ENCODE peak calls at places on chromosomes 2 and 18, in eight cellular contexts. G is activated CD4-positive, alpha-beta T cell treated with anti-CD3 and anti-CD28 coated beads, Interleukin-2, amount 50 U/mL, for 24 hours; K is CD8-positive, alpha-beta T cell; F is CD4-positive, alpha-beta memory T cell; T is iris pigment epithelial cell; B is posterior vena cava; L is GM20000; M is dermis microvascular lymphatic vessel endothelial cell. H is an unnamed sample.

GRCh38 chr2:234864518-234864917 is 87.3 kb upstream of the SH3BP4 start:
- DNase-seq in G (no peak), M (no peak), T (no peak), F (no peak), L (no peak), B (no peak), K (no peak), H (no peak)

GRCh38 chr2:127218843-127219715 is 1.0 kb downstream of the CYP27C1 start:
- DNase-seq in M (peak; percentile 15), L (no peak), T (no peak), B (peak; percentile 81), F (no peak), G (no peak), K (no peak), H (no peak)

GRCh38 chr2:112679484-112679883 is 33.7 kb downstream of the SLC20A1 start:
- DNase-seq in G (no peak), B (no peak), F (no peak), T (no peak), K (no peak), M (no peak), L (no peak), H (no peak)

GRCh38 chr2:6069354-6069753 is 377.2 kb downstream of the SOX11 start:
- DNase-seq in F (no peak), K (no peak), G (no peak), T (peak; percentile 4), L (no peak), M (no peak), B (no peak), H (no peak)

GRCh38 chr2:66528974-66529724 is 94.2 kb downstream of the MEIS1 start:
- DNase-seq in M (no peak), K (no peak), G (no peak), F (no peak), L (no peak), T (no peak), B (no peak), H (no peak)

GRCh38 chr2:209002054-209002453 is 421.8 kb upstream of the MAP2 start:
- DNase-seq in K (no peak), L (no peak), G (no peak), F (no peak), T (no peak), M (no peak), B (no peak), H (no peak)

GRCh38 chr18:62634471-62634870 is 80.9 kb upstream of the PHLPP1 start:
- DNase-seq in M (no peak), T (peak; percentile 20), L (no peak), K (no peak), F (no peak), G (no peak), B (no peak), H (no peak)

GRCh38 chr2:53403836-53404413 is 363.7 kb upstream of the CHAC2 start:
- DNase-seq in L (no peak), G (no peak), M (no peak), T (peak; percentile 76), F (no peak), K (no peak), B (no peak), H (no peak)

GRCh38 chr2:27800856-27801255 is 29.3 kb downstream of the MRPL33 start:
- DNase-seq in F (no peak), T (no peak), G (no peak), B (no peak), K (no peak), M (no peak), L (no peak), H (no peak)

GRCh38 chr2:53886406-53887280 is 26.9 kb upstream of the GPR75 start:
- DNase-seq in F (no peak), G (no peak), M (no peak), B (no peak), L (no peak), T (no peak), K (no peak), H (no peak)

GRCh38 chr18:10559566-10560456 is 34.0 kb downstream of the NAPG start:
- DNase-seq in T (peak; percentile 8), B (no peak), M (no peak), G (no peak), L (peak; percentile 55), K (no peak), F (no peak), H (no peak)

GRCh38 chr2:62998949-62999348 is 51.7 kb upstream of the OTX1 start:
- DNase-seq in G (no peak), K (no peak), L (no peak), T (peak; percentile 73), M (peak; percentile 9), B (no peak), F (no peak), H (no peak)

GRCh38 chr2:101999122-101999789 is 7.5 kb downstream of the IL1R2 start:
- DNase-seq in T (no peak), B (no peak), G (peak; percentile 31), L (peak; percentile 21), F (no peak), M (no peak), K (no peak), H (no peak)

GRCh38 chr2:219430633-219431615 is 3.7 kb upstream of the SPEG start:
- DNase-seq in B (peak; percentile 63), T (no peak), F (no peak), G (no peak), K (no peak), M (peak; percentile 10), L (no peak), H (no peak)

GRCh38 chr18:37107748-37108522 is 279.0 kb downstream of the KIAA1328 start:
- DNase-seq in K (no peak), F (no peak), B (no peak), M (no peak), G (no peak), L (no peak), T (no peak), H (no peak)

GRCh38 chr2:174827371-174828369 is 63.4 kb upstream of the CHRNA1 start:
- DNase-seq in L (no peak), T (peak; percentile 23), K (no peak), F (no peak), G (no peak), B (no peak), M (peak; percentile 70), H (no peak)

GRCh38 chr2:239209806-239210205 is 191.0 kb downstream of the HDAC4 start:
- DNase-seq in K (no peak), T (no peak), B (no peak), F (no peak), G (no peak), L (no peak), M (no peak), H (no peak)

GRCh38 chr18:32086866-32087265 is 4.8 kb upstream of the RNF138 start:
- DNase-seq in B (no peak), F (no peak), L (no peak), M (peak; percentile 6), K (no peak), T (peak; percentile 46), G (no peak), H (no peak)

GRCh38 chr2:46816846-46817726 is 98.5 kb downstream of the MCFD2 start:
- DNase-seq in F (no peak), L (no peak), B (no peak), K (no peak), M (no peak), G (no peak), T (no peak), H (no peak)

GRCh38 chr2:165698621-165698946 is 95.5 kb downstream of the GALNT3 start:
- DNase-seq in T (peak; percentile 60), B (no peak), L (peak; percentile 41), G (no peak), F (no peak), K (no peak), M (peak; percentile 57), H (no peak)

GRCh38 chr2:101364878-101365277 is 22.4 kb downstream of the CREG2 start:
- DNase-seq in M (no peak), T (no peak), L (no peak), F (no peak), G (no peak), K (no peak), B (no peak), H (no peak)

GRCh38 chr2:8219631-8220393 is 462.0 kb upstream of the ID2 start:
- DNase-seq in M (no peak), T (no peak), B (peak; percentile 79), K (no peak), G (no peak), L (no peak), F (no peak), H (no peak)

GRCh38 chr18:25075793-25076192 is 276.2 kb downstream of the ZNF521 start:
- DNase-seq in G (no peak), B (no peak), K (no peak), F (no peak), M (no peak), T (no peak), L (no peak), H (no peak)

GRCh38 chr2:32962652-32963051 is 15.9 kb downstream of the LTBP1 start:
- DNase-seq in F (no peak), B (no peak), K (no peak), T (no peak), M (no peak), L (peak; percentile 1), G (no peak), H (no peak)

GRCh38 chr2:72210470-72210869 is 62.8 kb upstream of the CYP26B1 start:
- DNase-seq in L (no peak), B (no peak), M (no peak), F (no peak), T (peak; percentile 65), G (no peak), K (no peak), H (no peak)

GRCh38 chr18:59990121-59990818 is 90.5 kb downstream of the PMAIP1 start:
- DNase-seq in F (no peak), K (no peak), T (no peak), L (no peak), B (no peak), M (no peak), G (no peak), H (no peak)

GRCh38 chr2:232528746-232529445 is 2.9 kb downstream of the CHRND start:
- DNase-seq in B (peak; percentile 70), K (no peak), G (no peak), T (no peak), M (peak; percentile 13), L (no peak), F (no peak), H (no peak)

GRCh38 chr18:80176334-80177080 is 67.4 kb downstream of the ADNP2 start:
- DNase-seq in G (no peak), L (no peak), F (no peak), K (no peak), M (peak; percentile 12), T (peak; percentile 10), B (no peak), H (no peak)

GRCh38 chr2:37189452-37190153 is 1.1 kb upstream of the SULT6B1 start:
- DNase-seq in B (no peak), L (no peak), M (peak; percentile 40), F (no peak), K (no peak), T (peak; percentile 97), G (no peak), H (no peak)